ENCODE peak calls at places on chromosomes 5 and 9, in five cellular contexts. Z, B, L, K and F are unnamed samples.

GRCh38 chr5:135993894-135994514 is 34.8 kb upstream of the TGFBI start:
- DNase-seq in Z (no peak), K (no peak), B (no peak), L (no peak), F (no peak)

GRCh38 chr9:119951090-119951489 is 581.9 kb upstream of the BRINP1 start:
- DNase-seq in K (no peak), L (no peak), B (no peak), Z (no peak), F (peak)

GRCh38 chr9:69874301-69875060 is 53.9 kb downstream of the CFAP95 start:
- DNase-seq in K (no peak), L (peak), Z (no peak), B (no peak), F (no peak)

GRCh38 chr9:95645579-95645978 is 128.8 kb upstream of the PTCH1 start:
- DNase-seq in L (no peak), K (no peak), Z (no peak), B (no peak), F (no peak)

GRCh38 chr5:143011621-143012020 is 241.4 kb downstream of the ARHGAP26 start:
- DNase-seq in Z (no peak), B (no peak), L (no peak), K (no peak), F (no peak)

GRCh38 chr5:527646-528591 is 3.7 kb upstream of the SLC9A3 start:
- DNase-seq in L (no peak), K (no peak), B (no peak), Z (peak), F (no peak)

GRCh38 chr5:42759456-42759855 is 2.8 kb downstream of the CCDC152 start:
- DNase-seq in Z (no peak), K (no peak), B (no peak), L (no peak), F (no peak)

GRCh38 chr5:42951847-42952411 is 88.2 kb downstream of the ANXA2R start:
- DNase-seq in K (no peak), Z (no peak), B (no peak), L (no peak), F (no peak)

GRCh38 chr5:131635755-131636479 is 888 bp upstream of the RAPGEF6 start:
- DNase-seq in L (peak), K (no peak), B (no peak), Z (no peak), F (no peak)

GRCh38 chr5:175711472-175712312 is 53.8 kb downstream of the HRH2 start:
- DNase-seq in K (no peak), Z (no peak), L (no peak), B (no peak), F (no peak)

GRCh38 chr5:88092358-88092757 is 176.3 kb downstream of the TMEM161B start:
- DNase-seq in L (no peak), K (no peak), Z (peak), B (no peak), F (no peak)

GRCh38 chr9:129453734-129454133 is 167.2 kb downstream of the C9orf50 start:
- DNase-seq in Z (no peak), B (no peak), K (no peak), L (no peak), F (no peak)

GRCh38 chr9:34338664-34339063 is 9.3 kb downstream of the NUDT2 start:
- DNase-seq in L (no peak), Z (no peak), K (no peak), B (no peak), F (no peak)

GRCh38 chr9:119349548-119349947 is 19.7 kb downstream of the BRINP1 start:
- DNase-seq in B (no peak), Z (peak), K (no peak), L (peak), F (no peak)

GRCh38 chr9:114317665-114318357 is 5.1 kb upstream of the ORM1 start:
- DNase-seq in L (no peak), K (no peak), B (no peak), Z (peak), F (peak)

GRCh38 chr9:112921549-112921948 is 30.9 kb upstream of the SLC46A2 start:
- DNase-seq in L (peak), K (no peak), Z (peak), B (no peak), F (peak)

GRCh38 chr5:177959315-177959714 is 36.7 kb downstream of the PROP1 start:
- DNase-seq in K (no peak), L (no peak), B (no peak), Z (peak), F (no peak)

GRCh38 chr5:107483196-107483595 is 187.5 kb downstream of the EFNA5 start:
- DNase-seq in L (no peak), Z (no peak), B (no peak), K (no peak), F (no peak)